ENCODE peak calls at places on chromosomes 3 and 15, in five cellular contexts. F is heart left ventricle, G is OCI-LY7, S is epithelial cell of proximal tubule, U is fibroblast of lung. N is an unnamed sample.

GRCh38 chr3:156812521-156813335 is 13.4 kb upstream of the LEKR1 start:
- DNase-seq in F (no peak), G (no peak), S (no peak), U (peak), N (peak)

GRCh38 chr15:26838742-26839460 is 28.0 kb upstream of the GABRA5 start:
- DNase-seq in F (no peak), G (peak), S (no peak), U (no peak), N (no peak)

GRCh38 chr3:42711491-42712343 is 9.1 kb upstream of the HHATL start:
- DNase-seq in F (peak), G (no peak), S (no peak), U (no peak), N (peak)

GRCh38 chr15:63559753-63560152 is 37.4 kb upstream of the FBXL22 start:
- DNase-seq in F (no peak), G (no peak), S (no peak), U (no peak), N (peak)

GRCh38 chr15:85443046-85443445 is 62.6 kb downstream of the AKAP13 start:
- DNase-seq in F (no peak), G (peak), S (no peak), U (no peak), N (no peak)

GRCh38 chr3:190180268-190180667 is 59.6 kb upstream of the P3H2 start:
- DNase-seq in F (no peak), G (no peak), S (no peak), U (peak), N (no peak)

GRCh38 chr15:65049418-65049840 is 4.2 kb downstream of the SLC51B start:
- DNase-seq in F (peak), G (peak), S (no peak), U (peak), N (peak)

GRCh38 chr15:62485170-62485720 is 320.2 kb upstream of the C2CD4B start:
- DNase-seq in F (no peak), G (no peak), S (no peak), U (no peak), N (no peak)

GRCh38 chr3:188931531-188931930 is 240.2 kb upstream of the TPRG1 start:
- DNase-seq in F (no peak), G (peak), S (no peak), U (peak), N (no peak)

GRCh38 chr15:67116742-67117141 is 51.3 kb downstream of the SMAD3 start:
- DNase-seq in F (no peak), G (no peak), S (no peak), U (no peak), N (no peak)

GRCh38 chr3:128435058-128435457 is 31.6 kb downstream of the DNAJB8 start:
- DNase-seq in F (no peak), G (no peak), S (no peak), U (no peak), N (no peak)

GRCh38 chr15:71820127-71820526 is 9.8 kb downstream of the NR2E3 start:
- DNase-seq in F (no peak), G (no peak), S (no peak), U (no peak), N (no peak)

GRCh38 chr3:73447118-73447517 is 177.6 kb downstream of the PDZRN3 start:
- DNase-seq in F (no peak), G (no peak), S (no peak), U (no peak), N (no peak)

GRCh38 chr3:16253601-16254000 is 11.1 kb downstream of the DPH3 start:
- DNase-seq in F (peak), G (no peak), S (no peak), U (no peak), N (peak)

GRCh38 chr3:35633332-35634124 is 5.8 kb upstream of the ARPP21 start:
- DNase-seq in F (no peak), G (no peak), S (no peak), U (peak), N (no peak)

GRCh38 chr3:195286115-195286872 is 15.3 kb upstream of the XXYLT1 start:
- DNase-seq in F (no peak), G (no peak), S (no peak), U (peak), N (peak)

GRCh38 chr3:45706133-45706808 is 17.1 kb downstream of the SACM1L start:
- DNase-seq in F (no peak), G (no peak), S (no peak), U (no peak), N (no peak)

GRCh38 chr3:108518895-108519294 is 8.5 kb upstream of the MYH15 start:
- DNase-seq in F (no peak), G (no peak), S (no peak), U (peak), N (peak)

GRCh38 chr15:67914537-67915373 is 74.9 kb upstream of the RNU6-1 start:
- DNase-seq in F (peak), G (no peak), S (no peak), U (peak), N (peak)

GRCh38 chr3:149061776-149062175 is 24.6 kb downstream of the HLTF start:
- DNase-seq in F (no peak), G (no peak), S (no peak), U (no peak), N (no peak)

GRCh38 chr3:8627541-8627940 is 17.1 kb downstream of the SSUH2 start:
- DNase-seq in F (no peak), G (no peak), S (no peak), U (no peak), N (no peak)

GRCh38 chr3:149934524-149934923 is 36.2 kb downstream of the PFN2 start:
- DNase-seq in F (no peak), G (no peak), S (peak), U (peak), N (peak)

GRCh38 chr15:68492855-68493254 is 60.9 kb upstream of the ITGA11 start:
- DNase-seq in F (peak), G (no peak), S (peak), U (peak), N (peak)

GRCh38 chr3:195612075-195612800 is 28.5 kb upstream of the APOD start:
- DNase-seq in F (no peak), G (no peak), S (peak), U (no peak), N (no peak)

GRCh38 chr15:27798807-27799206 is 300.3 kb downstream of the OCA2 start:
- DNase-seq in F (no peak), G (no peak), S (no peak), U (no peak), N (no peak)

GRCh38 chr15:58222698-58223097 is 84.5 kb downstream of the AQP9 start:
- DNase-seq in F (no peak), G (no peak), S (no peak), U (peak), N (peak)

GRCh38 chr3:134754768-134755559 is 40.1 kb upstream of the EPHB1 start:
- DNase-seq in F (no peak), G (peak), S (no peak), U (peak), N (peak)

GRCh38 chr3:132730891-132731580 is 8.8 kb upstream of the NPHP3 start:
- DNase-seq in F (peak), G (peak), S (no peak), U (peak), N (peak)

GRCh38 chr3:4928277-4928789 is 50.9 kb upstream of the BHLHE40 start:
- DNase-seq in F (peak), G (no peak), S (no peak), U (no peak), N (no peak)

GRCh38 chr3:71503525-71504249 is 79.8 kb downstream of the FOXP1 start:
- DNase-seq in F (no peak), G (no peak), S (peak), U (peak), N (peak)

GRCh38 chr15:22950211-22950990 is 29.8 kb downstream of the CYFIP1 start:
- DNase-seq in F (no peak), G (no peak), S (no peak), U (no peak), N (no peak)

GRCh38 chr15:22948056-22948455 is 32.1 kb downstream of the CYFIP1 start:
- DNase-seq in F (no peak), G (no peak), S (no peak), U (no peak), N (no peak)

GRCh38 chr15:22947101-22948000 is 32.8 kb downstream of the CYFIP1 start:
- DNase-seq in F (no peak), G (no peak), S (no peak), U (no peak), N (no peak)

GRCh38 chr15:22951031-22951380 is 29.2 kb downstream of the CYFIP1 start:
- DNase-seq in F (no peak), G (no peak), S (no peak), U (no peak), N (no peak)

DNA sequence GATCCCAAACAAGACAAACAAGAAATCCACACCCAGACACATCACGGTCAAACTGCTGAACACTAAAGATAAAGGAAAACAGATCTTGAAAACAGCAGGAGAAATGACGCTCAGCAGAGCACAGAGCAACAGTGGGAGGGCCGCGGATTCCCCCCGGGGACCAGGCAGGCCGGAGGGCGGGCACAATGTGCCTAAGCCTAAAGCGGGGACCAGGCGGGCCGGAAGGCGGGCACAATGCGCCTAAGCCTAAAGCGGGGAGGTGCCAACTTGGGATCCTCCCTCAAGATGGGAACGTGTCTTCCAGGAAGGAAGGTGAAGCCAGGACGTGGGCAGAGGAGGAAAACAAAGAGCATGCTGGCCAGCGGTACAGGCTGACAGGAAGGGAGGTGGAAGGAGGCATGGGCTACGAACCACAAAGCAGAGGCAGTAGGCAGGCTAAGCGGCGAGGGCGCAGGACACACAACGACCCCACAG is 31.1 kb downstream of the CYFIP1 start:
- DNase-seq in F (peak), G (no peak), S (no peak), U (peak), N (peak)
- H3K4me3 ChIP-seq in F (peak), G (no peak), S (no peak), U (no peak), N (peak)

DNA sequence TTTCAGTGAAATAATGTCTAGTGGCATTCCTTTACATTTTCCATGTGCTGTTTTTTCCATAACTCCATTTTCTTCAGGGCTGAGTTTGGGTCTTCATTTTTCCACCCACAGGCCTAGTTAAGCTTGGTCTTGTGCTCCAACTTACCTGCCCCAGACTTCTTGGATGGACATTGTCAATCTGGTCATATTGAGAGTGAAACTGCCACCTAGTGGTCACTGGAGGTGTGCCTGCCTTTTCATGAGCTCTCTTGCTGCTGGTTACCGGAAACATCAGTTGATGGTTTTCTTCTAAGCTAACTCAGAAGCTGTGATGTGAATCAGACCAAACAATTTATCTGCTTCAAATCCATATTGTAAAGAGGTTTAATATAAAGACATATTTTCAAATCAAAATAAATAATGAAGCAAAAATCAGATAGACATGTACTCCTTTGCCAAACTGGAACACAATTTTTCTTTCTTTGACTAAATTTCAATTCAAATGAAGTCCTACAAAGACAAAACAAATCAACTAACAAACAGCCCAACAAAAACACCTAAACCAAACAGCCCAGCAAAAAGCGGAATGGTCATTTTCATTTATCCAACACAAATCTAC is 135.1 kb upstream of the RASGRP1 start:
- DNase-seq in F (peak), G (peak), S (no peak), U (peak), N (peak)
- TF ChIP-seq CTCF in F (peak), G (peak), S (peak), U (peak), N (peak)

GRCh38 chr15:91965501-91966180 is 112.1 kb downstream of the SLCO3A1 start:
- DNase-seq in F (no peak), G (no peak), S (peak), U (peak), N (no peak)
- H3K4me3 ChIP-seq in F (no peak), G (no peak), S (no peak), U (no peak), N (no peak)

DNA sequence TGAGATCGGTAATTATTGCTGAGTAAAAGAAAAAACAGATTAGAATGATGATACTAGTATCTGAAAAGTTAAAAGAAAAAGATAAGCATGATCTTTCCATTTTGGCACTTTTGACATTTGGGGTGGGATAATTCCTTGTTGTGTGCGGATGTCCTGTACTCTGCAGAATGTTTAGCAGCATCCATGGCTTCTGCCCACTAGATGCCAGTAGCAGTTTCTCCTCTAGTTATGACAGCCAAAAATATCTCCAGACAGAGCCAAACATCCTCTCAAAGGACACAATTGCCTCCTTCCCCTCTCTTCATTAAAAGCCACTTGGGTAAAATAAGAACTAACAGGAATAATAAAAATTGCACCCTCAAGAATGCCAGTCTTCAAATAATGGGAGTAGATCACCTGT is 468.8 kb upstream of the GRM7 start:
- DNase-seq in F (no peak), G (no peak), S (no peak), U (no peak), N (no peak)
- TF ChIP-seq CTCF in F (peak), G (peak), S (peak), U (no peak), N (no peak)

GRCh38 chr3:46931631-46932441 is 44.7 kb downstream of the CCDC12 start:
- DNase-seq in F (peak), G (no peak), S (no peak), U (no peak), N (peak)

GRCh38 chr3:46934508-46935167 is 41.9 kb downstream of the CCDC12 start:
- DNase-seq in F (peak), G (no peak), S (no peak), U (no peak), N (peak)

GRCh38 chr3:46934067-46934466 is 42.5 kb downstream of the CCDC12 start:
- DNase-seq in F (no peak), G (no peak), S (no peak), U (no peak), N (no peak)

GRCh38 chr3:46932455-46933225 is 43.9 kb downstream of the CCDC12 start:
- DNase-seq in F (no peak), G (peak), S (no peak), U (no peak), N (no peak)

DNA sequence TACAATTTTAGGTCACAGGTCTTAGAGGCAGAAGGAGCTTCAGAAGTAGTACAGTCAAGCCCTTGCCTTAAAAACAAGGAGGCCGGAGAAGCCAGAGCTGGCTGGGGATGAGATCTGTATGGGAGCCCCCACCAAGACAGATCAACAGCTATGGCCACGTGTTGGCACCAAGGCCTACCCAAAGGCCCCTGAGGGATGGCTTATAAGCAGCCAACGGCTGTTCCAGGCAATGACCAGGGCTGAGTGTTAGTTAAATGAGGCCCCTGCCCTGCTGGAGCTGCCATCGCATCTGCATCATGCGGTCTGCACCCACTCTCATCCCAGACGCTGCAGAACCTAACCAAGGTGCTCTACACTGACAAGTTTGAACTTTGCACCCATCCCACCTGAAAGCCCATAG is 43.3 kb downstream of the CCDC12 start:
- DNase-seq in F (no peak), G (no peak), S (no peak), U (no peak), N (no peak)
- H3K4me3 ChIP-seq in F (no peak), G (peak), S (no peak), U (no peak), N (no peak)

GRCh38 chr15:44735482-44736260 is 657 bp upstream of the TRIM69 start:
- DNase-seq in F (no peak), G (no peak), S (no peak), U (no peak), N (no peak)
- TF ChIP-seq CTCF in F (no peak), G (no peak), S (no peak), U (no peak), N (no peak)

DNA sequence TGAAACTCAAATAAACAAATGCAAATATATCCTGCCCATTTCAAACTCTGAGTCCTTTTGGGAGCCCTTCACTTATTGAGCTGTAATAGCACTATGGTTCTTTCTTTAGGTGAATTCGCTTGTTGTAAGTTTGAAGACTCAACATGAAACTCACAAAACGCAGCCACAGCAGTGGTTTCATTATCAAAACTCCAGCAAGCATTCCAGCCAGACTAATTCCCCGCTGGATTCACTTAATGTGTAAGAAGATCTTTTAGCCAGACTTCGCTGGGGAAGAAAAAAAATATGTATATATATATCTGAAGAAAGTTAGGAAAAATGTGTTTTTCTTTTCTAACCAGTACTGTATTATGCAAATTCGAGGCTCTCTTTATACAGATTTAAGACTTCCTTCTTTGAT is 241.1 kb downstream of the WNT5A start:
- DNase-seq in F (no peak), G (no peak), S (no peak), U (no peak), N (peak)
- H3K4me3 ChIP-seq in F (no peak), G (no peak), S (no peak), U (no peak), N (peak)

GRCh38 chr15:43511012-43511885 is 6.2 kb upstream of the MAP1A start:
- DNase-seq in F (no peak), G (peak), S (no peak), U (no peak), N (peak)

GRCh38 chr15:43509923-43510229 is 7.5 kb upstream of the MAP1A start:
- DNase-seq in F (no peak), G (peak), S (no peak), U (peak), N (no peak)

GRCh38 chr15:43509002-43509922 is 8.1 kb upstream of the MAP1A start:
- DNase-seq in F (no peak), G (no peak), S (no peak), U (peak), N (peak)

GRCh38 chr15:43508421-43508820 is 9.0 kb upstream of the MAP1A start:
- DNase-seq in F (no peak), G (no peak), S (no peak), U (no peak), N (no peak)

GRCh38 chr15:43510230-43511011 is 7.0 kb upstream of the MAP1A start:
- DNase-seq in F (peak), G (peak), S (peak), U (peak), N (peak)
- TF ChIP-seq CTCF in F (peak), G (peak), S (no peak), U (peak), N (peak)

DNA sequence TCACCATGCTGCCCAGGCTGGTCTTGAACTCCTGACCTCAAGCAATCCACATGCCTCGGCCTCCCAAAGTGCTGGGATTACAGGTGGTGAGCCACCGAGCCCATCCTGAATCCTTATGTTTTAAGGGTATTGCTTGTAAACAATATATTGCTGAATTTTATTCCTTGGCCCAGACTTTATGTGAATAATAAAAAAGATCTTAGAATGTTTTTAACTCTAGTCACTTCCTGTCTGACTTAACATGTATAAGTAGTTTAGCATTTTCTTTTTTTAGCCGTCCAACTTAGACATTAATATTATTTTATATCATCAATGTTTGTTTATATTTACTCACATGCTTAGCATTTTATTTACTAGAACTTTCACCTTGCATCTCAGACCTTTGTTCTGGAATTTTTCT is 9.2 kb upstream of the EIF2B5 start:
- DNase-seq in F (no peak), G (no peak), S (no peak), U (no peak), N (no peak)
- H3K4me3 ChIP-seq in F (no peak), G (no peak), S (no peak), U (no peak), N (no peak)

GRCh38 chr3:166900866-166901577 is 479.1 kb downstream of the ZBBX start:
- DNase-seq in F (no peak), G (no peak), S (no peak), U (no peak), N (no peak)
- TF ChIP-seq CTCF in F (no peak), G (no peak), S (no peak), U (no peak), N (no peak)

N was measured in choroid plexus epithelial cell.